ENCODE peak calls at places on chromosomes 12 and 14, in six cellular contexts. E is mesothelial cell of epicardium, Y is AG10803, F is tibial nerve, A is kidney epithelial cell, G is uterus. V is an unnamed sample.
A peak's percentile ranks its signal among the peaks of the same experiment; 100 is the strongest.

GRCh38 chr12:19529933-19530630 is 90.8 kb downstream of the AEBP2 start:
- DNase-seq in Y (peak; percentile 45), G (no peak), A (no peak), F (no peak), E (no peak), V (no peak)

GRCh38 chr12:57258977-57259970 is 8.3 kb upstream of the STAC3 start:
- DNase-seq in G (no peak), A (no peak), E (no peak), F (no peak), Y (no peak), V (no peak)

GRCh38 chr12:125079943-125080645 is 14.9 kb downstream of the AACS start:
- DNase-seq in G (no peak), A (no peak), F (peak; percentile 55), E (no peak), Y (peak; percentile 75), V (no peak)

GRCh38 chr12:89663577-89664357 is 44.9 kb downstream of the ATP2B1 start:
- DNase-seq in E (no peak), Y (peak; percentile 46), F (no peak), A (no peak), G (no peak), V (no peak)

GRCh38 chr12:112738531-112738930 is 53.0 kb upstream of the RPH3A start:
- DNase-seq in G (no peak), E (no peak), F (no peak), A (no peak), Y (peak; percentile 6), V (no peak)

GRCh38 chr12:58420496-58420895 is 479.1 kb downstream of the ATP23 start:
- DNase-seq in G (no peak), Y (peak; percentile 80), E (no peak), F (no peak), A (no peak), V (no peak)

GRCh38 chr14:90849787-90850444 is 33.7 kb upstream of the TTC7B start:
- DNase-seq in G (no peak), E (no peak), A (no peak), Y (no peak), F (no peak), V (no peak)

GRCh38 chr14:99047436-99048110 is 224.4 kb downstream of the BCL11B start:
- DNase-seq in F (no peak), E (no peak), Y (peak; percentile 53), A (no peak), G (no peak), V (no peak)

GRCh38 chr12:22971771-22972191 is 346.8 kb downstream of the ETNK1 start:
- DNase-seq in G (no peak), E (no peak), Y (peak; percentile 70), F (no peak), A (no peak), V (no peak)

GRCh38 chr14:93100098-93100497 is 15.6 kb downstream of the ITPK1 start:
- DNase-seq in G (no peak), F (no peak), E (no peak), Y (no peak), A (no peak), V (no peak)

DNA sequence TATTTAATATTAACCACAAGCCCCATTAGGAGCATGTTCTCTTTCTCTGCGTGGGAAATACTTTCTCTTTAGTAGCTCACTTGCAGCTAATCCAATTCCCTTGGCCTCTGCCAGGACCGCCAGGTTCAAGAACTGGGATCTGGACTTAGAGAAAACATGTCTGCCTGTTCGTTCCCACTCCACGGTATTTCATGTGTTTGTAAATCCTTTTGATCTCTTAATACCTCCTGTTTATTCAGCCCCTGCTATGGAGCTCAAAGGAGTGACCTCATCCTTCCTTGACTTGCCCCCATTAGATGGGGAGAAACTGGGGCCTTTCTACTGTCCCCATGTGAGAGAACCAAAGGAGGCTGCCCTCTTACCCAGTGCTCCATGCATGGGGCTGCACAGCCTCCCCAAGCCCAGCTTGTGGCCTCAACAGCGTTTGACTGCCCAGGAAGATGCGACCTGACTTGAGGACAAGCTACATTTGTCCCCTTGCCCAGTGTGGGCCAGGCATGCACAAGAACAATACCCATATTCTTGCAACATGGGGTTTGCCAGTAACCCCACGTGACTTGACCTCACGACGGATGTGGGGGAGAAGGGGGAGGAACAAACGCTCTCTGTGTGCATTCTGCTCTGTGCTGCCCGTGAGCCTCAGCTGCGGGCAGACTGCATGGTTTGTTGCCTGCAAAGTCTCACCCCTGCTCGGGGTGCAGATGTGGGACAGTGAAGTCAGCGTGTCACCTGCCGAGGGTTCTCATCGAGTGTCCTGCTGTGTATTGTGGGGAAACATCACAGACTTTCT is 30.3 kb downstream of the CD9 start:
- DNase-seq in G (peak; percentile 64), F (peak; percentile 75), A (no peak), Y (peak; percentile 78), E (no peak), V (no peak)
- TF ChIP-seq CTCF in G (no peak), F (peak; percentile 14), A (no peak), Y (no peak), E (no peak), V (no peak)

GRCh38 chr12:67067453-67068203 is 201.5 kb upstream of the CAND1 start:
- DNase-seq in A (no peak), Y (no peak), E (no peak), G (no peak), F (no peak), V (no peak)

GRCh38 chr12:67068773-67069450 is 200.2 kb upstream of the CAND1 start:
- DNase-seq in F (no peak), G (peak; percentile 27), Y (peak; percentile 24), E (peak; percentile 40), A (no peak), V (peak; percentile 50)

GRCh38 chr12:67069451-67070306 is 199.5 kb upstream of the CAND1 start:
- DNase-seq in E (peak; percentile 37), G (no peak), A (no peak), Y (no peak), F (no peak), V (peak; percentile 41)

GRCh38 chr12:67070307-67070600 is 198.9 kb upstream of the CAND1 start:
- DNase-seq in G (no peak), A (no peak), E (no peak), F (no peak), Y (no peak), V (no peak)

DNA sequence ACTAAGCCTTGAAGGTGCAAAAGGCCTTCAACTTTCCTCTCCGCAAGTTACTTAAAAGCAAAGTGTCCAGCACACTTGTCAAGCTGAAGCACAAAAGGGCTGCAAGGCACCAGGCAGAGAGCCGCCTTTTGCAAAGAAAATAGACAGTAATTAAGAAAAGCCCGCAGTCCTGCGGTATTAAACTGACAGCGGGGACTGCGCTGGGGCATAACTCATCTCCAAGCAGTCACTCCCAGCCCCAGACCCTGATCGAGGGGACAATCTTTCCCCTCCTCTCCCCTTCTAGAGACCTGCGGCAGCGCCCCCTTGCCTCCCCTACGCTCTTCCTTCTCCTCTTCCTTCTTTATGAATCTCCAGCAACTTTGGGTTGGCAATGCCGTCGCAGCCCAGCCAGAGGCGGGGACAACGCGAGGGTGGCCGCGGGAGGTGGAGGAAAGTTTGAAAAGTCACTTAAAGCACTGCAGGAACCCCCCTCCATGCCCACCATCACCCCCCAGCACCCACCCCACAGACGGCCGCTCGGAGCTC is 200.9 kb upstream of the CAND1 start:
- DNase-seq in G (no peak), A (no peak), F (no peak), E (no peak), Y (no peak), V (no peak)
- TF ChIP-seq CTCF in G (no peak), A (peak; percentile 37), F (no peak), E (no peak), Y (no peak), V (peak; percentile 37)

DNA sequence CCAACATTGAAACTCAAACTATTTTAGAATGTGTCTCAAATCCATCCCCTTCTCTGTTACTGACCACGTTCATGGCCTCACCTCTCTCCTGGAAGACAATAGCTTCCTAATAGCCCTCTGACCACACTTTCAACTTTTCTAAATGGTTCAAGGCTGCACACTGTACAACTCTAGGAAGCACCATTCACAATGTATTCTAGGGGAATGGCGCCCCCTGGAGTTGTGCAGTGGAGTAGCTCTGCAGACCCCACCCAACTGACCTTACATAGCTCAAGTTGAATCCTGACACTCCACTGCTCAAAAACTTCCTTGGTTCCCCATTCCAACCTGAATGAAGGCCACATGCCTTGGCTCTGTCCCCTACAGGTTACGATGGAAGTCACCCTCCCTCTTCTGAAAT is 77.6 kb downstream of the GAS2L3 start:
- DNase-seq in G (no peak), A (no peak), F (no peak), E (no peak), Y (no peak), V (no peak)
- TF ChIP-seq CTCF in G (no peak), A (peak; percentile 27), F (no peak), E (peak; percentile 51), Y (no peak), V (peak; percentile 29)

GRCh38 chr12:128951448-128951847 is 98.2 kb downstream of the GLT1D1 start:
- DNase-seq in A (no peak), G (no peak), F (no peak), E (no peak), Y (no peak), V (no peak)
- TF ChIP-seq CTCF in A (no peak), G (no peak), F (no peak), E (no peak), Y (no peak), V (no peak)

GRCh38 chr12:26274441-26275312 is 79.3 kb downstream of the SSPN start:
- DNase-seq in F (peak; percentile 85), G (peak; percentile 95), Y (peak; percentile 98), E (no peak), A (peak; percentile 99), V (no peak)
- TF ChIP-seq CTCF in F (no peak), G (peak; percentile 15), Y (peak; percentile 5), E (no peak), A (peak; percentile 21), V (no peak)

DNA sequence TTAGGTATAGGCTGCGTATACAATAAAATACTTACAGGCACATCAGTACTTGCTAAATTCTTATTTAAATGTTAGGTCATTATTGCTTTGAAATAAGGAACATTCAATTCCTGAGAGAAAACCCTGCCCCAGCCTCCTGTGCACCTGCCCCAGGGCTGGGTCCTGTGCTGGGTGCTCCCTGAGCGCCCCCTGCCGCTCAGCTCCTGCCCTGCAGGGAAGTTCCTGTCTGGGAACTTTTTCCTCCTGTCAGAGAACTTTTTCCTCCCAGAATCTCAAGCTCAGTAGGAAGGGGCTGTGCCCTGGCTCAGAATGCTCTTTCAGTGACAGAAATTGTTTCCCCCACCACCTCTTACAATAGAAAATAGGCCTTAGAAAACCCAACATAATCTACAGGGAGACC is 751.1 kb downstream of the TMEM121 start:
- DNase-seq in Y (no peak), E (no peak), G (no peak), F (no peak), A (no peak), V (no peak)
- TF ChIP-seq CTCF in Y (no peak), E (no peak), G (no peak), F (no peak), A (no peak), V (no peak)

DNA sequence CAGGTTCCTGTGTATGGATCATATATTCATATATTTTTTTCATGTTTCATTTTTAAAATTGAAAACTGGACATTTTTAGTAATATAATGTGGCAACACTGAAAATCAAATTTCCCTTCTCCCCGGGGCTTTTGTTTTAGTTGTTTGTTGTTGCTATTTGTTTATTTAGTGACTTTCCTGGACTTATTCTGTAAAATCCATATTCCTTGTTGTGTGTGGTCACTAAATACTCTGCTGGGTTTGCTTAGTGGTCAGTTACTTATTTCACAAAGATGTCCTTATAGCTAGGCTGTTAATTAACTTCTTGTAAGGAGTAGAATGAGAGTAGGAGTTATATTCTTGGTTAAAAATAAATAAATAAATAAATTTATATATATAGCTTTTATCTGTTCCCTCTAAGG is 121.6 kb upstream of the MED13L start:
- DNase-seq in G (no peak), A (no peak), Y (no peak), E (no peak), F (no peak), V (no peak)
- TF ChIP-seq CTCF in G (no peak), A (no peak), Y (no peak), E (no peak), F (no peak), V (no peak)

GRCh38 chr12:100141998-100142850 is 450 bp downstream of the BLTP3B start:
- DNase-seq in G (peak; percentile 46), E (peak; percentile 37), A (no peak), F (peak; percentile 49), Y (peak; percentile 11), V (peak; percentile 39)
- TF ChIP-seq CTCF in G (no peak), E (no peak), A (no peak), F (peak; percentile 26), Y (no peak), V (no peak)

V was measured in progenitor cell of endocrine pancreas.